ENCODE peak calls at places on chromosomes 4 and X, in nine cellular contexts. H, Z, M, Y, N, P, A, O and S are unnamed samples.

GRCh38 chr4:10079951-10080873 is 36.4 kb downstream of the WDR1 start:
- DNase-seq in H (no peak), Z (no peak), M (no peak), Y (no peak), N (no peak), P (no peak), A (no peak), O (no peak), S (no peak)

GRCh38 chr4:3483471-3483921 is 20.4 kb downstream of the DOK7 start:
- DNase-seq in H (no peak), Z (no peak), M (no peak), Y (no peak), N (no peak), P (no peak), A (peak; percentile 75), O (no peak), S (no peak)

GRCh38 chrX:112761239-112762207 is 79.1 kb downstream of the AMOT start:
- DNase-seq in H (no peak), Z (no peak), M (no peak), Y (no peak), N (no peak), P (no peak), A (no peak), O (no peak), S (no peak)

GRCh38 chrX:125103693-125104092 is 216.0 kb upstream of the TEX13C start:
- DNase-seq in H (no peak), Z (no peak), M (no peak), Y (no peak), N (no peak), P (no peak), A (no peak), O (no peak), S (no peak)

GRCh38 chr4:183722738-183723560 is 63.9 kb downstream of the TRAPPC11 start:
- DNase-seq in H (peak; percentile 89), Z (peak; percentile 21), M (peak; percentile 26), Y (peak; percentile 18), N (peak; percentile 76), P (no peak), A (peak; percentile 48), O (peak; percentile 19), S (peak; percentile 25)

GRCh38 chr4:80335554-80336358 is at the start of gene CFAP299:
- DNase-seq in H (peak; percentile 85), Z (peak; percentile 4), M (peak; percentile 84), Y (peak; percentile 24), N (peak; percentile 89), P (no peak), A (peak; percentile 95), O (peak; percentile 90), S (peak; percentile 87)

GRCh38 chr4:94274912-94275311 is 67.2 kb downstream of the SMARCAD1 start:
- DNase-seq in H (no peak), Z (no peak), M (no peak), Y (no peak), N (no peak), P (no peak), A (peak; percentile 74), O (no peak), S (peak; percentile 45)

GRCh38 chrX:137550561-137551305 is 15.2 kb upstream of the ZIC3 start:
- DNase-seq in H (no peak), Z (no peak), M (no peak), Y (no peak), N (no peak), P (no peak), A (no peak), O (no peak), S (no peak)

GRCh38 chr4:40731792-40732245 is 17.9 kb upstream of the NSUN7 start:
- DNase-seq in H (peak; percentile 67), Z (no peak), M (no peak), Y (no peak), N (no peak), P (no peak), A (no peak), O (no peak), S (no peak)

GRCh38 chr4:63632858-63633257 is 776.4 kb downstream of the TECRL start:
- DNase-seq in H (no peak), Z (no peak), M (no peak), Y (no peak), N (no peak), P (no peak), A (no peak), O (no peak), S (no peak)

GRCh38 chr4:163895369-163896005 is 401.0 kb downstream of the TMA16 start:
- DNase-seq in H (no peak), Z (no peak), M (no peak), Y (no peak), N (no peak), P (no peak), A (no peak), O (no peak), S (no peak)

GRCh38 chr4:384311-385010 is 46.8 kb downstream of the ZNF141 start:
- DNase-seq in H (no peak), Z (no peak), M (no peak), Y (no peak), N (no peak), P (no peak), A (no peak), O (no peak), S (no peak)

GRCh38 chrX:24658421-24658820 is 11.3 kb upstream of the PCYT1B start:
- DNase-seq in H (no peak), Z (no peak), M (peak; percentile 19), Y (no peak), N (no peak), P (no peak), A (no peak), O (no peak), S (no peak)

GRCh38 chrX:9475984-9476383 is 11.1 kb downstream of the TBL1X start:
- DNase-seq in H (no peak), Z (no peak), M (no peak), Y (no peak), N (no peak), P (no peak), A (no peak), O (no peak), S (no peak)

GRCh38 chr4:75886104-75886503 is 16.1 kb downstream of the PPEF2 start:
- DNase-seq in H (no peak), Z (no peak), M (no peak), Y (no peak), N (no peak), P (no peak), A (no peak), O (no peak), S (no peak)

GRCh38 chr4:31918891-31919290 is 1198.7 kb downstream of the PCDH7 start:
- DNase-seq in H (no peak), Z (no peak), M (peak; percentile 57), Y (no peak), N (no peak), P (no peak), A (no peak), O (no peak), S (no peak)

GRCh38 chrX:110026099-110026844 is 23.4 kb downstream of the TMEM164 start:
- DNase-seq in H (no peak), Z (no peak), M (no peak), Y (no peak), N (no peak), P (no peak), A (no peak), O (no peak), S (no peak)

GRCh38 chr4:67593741-67594175 is 35.2 kb downstream of the STAP1 start:
- DNase-seq in H (no peak), Z (no peak), M (peak; percentile 74), Y (no peak), N (no peak), P (no peak), A (no peak), O (no peak), S (peak; percentile 78)

GRCh38 chr4:100421356-100421978 is 96.4 kb downstream of the EMCN start:
- DNase-seq in H (no peak), Z (no peak), M (peak; percentile 70), Y (no peak), N (no peak), P (peak; percentile 40), A (peak; percentile 59), O (peak; percentile 12), S (peak; percentile 55)

GRCh38 chr4:43133566-43133965 is 241.1 kb downstream of the GRXCR1 start:
- DNase-seq in H (no peak), Z (no peak), M (no peak), Y (no peak), N (no peak), P (no peak), A (no peak), O (no peak), S (no peak)

GRCh38 chr4:123170843-123171242 is 225.8 kb upstream of the SPRY1 start:
- DNase-seq in H (no peak), Z (no peak), M (no peak), Y (no peak), N (no peak), P (no peak), A (no peak), O (no peak), S (peak; percentile 11)

GRCh38 chr4:78019494-78019893 is 37.6 kb upstream of the FRAS1 start:
- DNase-seq in H (no peak), Z (no peak), M (no peak), Y (no peak), N (no peak), P (no peak), A (no peak), O (no peak), S (no peak)

GRCh38 chrX:135652602-135653001 is 60.8 kb upstream of the CT45A1 start:
- DNase-seq in H (no peak), Z (no peak), M (no peak), Y (no peak), N (no peak), P (no peak), A (no peak), O (no peak), S (no peak)

GRCh38 chr4:171875291-171875690 is 62.1 kb downstream of the GALNTL6 start:
- DNase-seq in H (no peak), Z (no peak), M (no peak), Y (no peak), N (no peak), P (no peak), A (no peak), O (no peak), S (no peak)

GRCh38 chrX:39771089-39771488 is 326.7 kb downstream of the BCOR start:
- DNase-seq in H (no peak), Z (no peak), M (no peak), Y (no peak), N (no peak), P (no peak), A (no peak), O (no peak), S (no peak)

GRCh38 chr4:24044610-24045589 is 155.1 kb upstream of the PPARGC1A start:
- DNase-seq in H (no peak), Z (no peak), M (no peak), Y (no peak), N (no peak), P (no peak), A (no peak), O (no peak), S (no peak)